ENCODE peak calls at places on chromosomes 7 and 10, in five cellular contexts. L, U, S, G and J are unnamed samples. For H3K4me1, the result is how much of the 10 kb centered on the place peaks cover.

GRCh38 chr7:151704284-151704968 is 172.5 kb downstream of the PRKAG2 start:
- DNase-seq in L (no peak), U (no peak), S (no peak), G (no peak), J (no peak)

GRCh38 chr7:15921576-15921975 is 235.1 kb upstream of the MEOX2 start:
- DNase-seq in L (no peak), U (no peak), S (no peak), G (peak), J (no peak)

GRCh38 chr7:157046681-157047080 is 36.2 kb upstream of the MNX1 start:
- DNase-seq in L (peak), U (no peak), S (no peak), G (peak), J (no peak)

GRCh38 chr7:143172354-143172753 is 10.9 kb upstream of the TAS2R39 start:
- DNase-seq in L (peak), U (no peak), S (no peak), G (no peak), J (no peak)

GRCh38 chr10:133131754-133132710 is 28.0 kb upstream of the KNDC1 start:
- DNase-seq in L (no peak), U (no peak), S (no peak), G (no peak), J (no peak)

GRCh38 chr10:71747808-71748523 is 25.4 kb downstream of the VSIR start:
- DNase-seq in L (no peak), U (no peak), S (no peak), G (no peak), J (peak)

GRCh38 chr10:34661580-34661979 is 153.5 kb downstream of the PARD3 start:
- DNase-seq in L (no peak), U (no peak), S (no peak), G (no peak), J (no peak)

GRCh38 chr10:132574783-132575319 is 37.3 kb downstream of the INPP5A start:
- DNase-seq in L (peak), U (no peak), S (no peak), G (peak), J (no peak)

GRCh38 chr10:6140965-6141295 is 52.1 kb downstream of the RBM17 start:
- DNase-seq in L (no peak), U (no peak), S (no peak), G (no peak), J (no peak)

GRCh38 chr7:16989883-16990413 is 108.2 kb upstream of the AGR3 start:
- DNase-seq in L (peak), U (peak), S (peak), G (peak), J (no peak)

GRCh38 chr10:625751-626711 is 63.4 kb downstream of the DIP2C start:
- DNase-seq in L (no peak), U (no peak), S (no peak), G (no peak), J (no peak)

GRCh38 chr10:47134166-47134565 is 165.8 kb upstream of the GDF10 start:
- DNase-seq in L (no peak), U (no peak), S (no peak), G (no peak), J (no peak)

GRCh38 chr7:122532406-122533269 is 166.3 kb downstream of the RNF133 start:
- DNase-seq in L (no peak), U (no peak), S (peak), G (no peak), J (no peak)

GRCh38 chr7:79332091-79332490 is 121.4 kb downstream of the MAGI2 start:
- DNase-seq in L (no peak), U (no peak), S (no peak), G (no peak), J (no peak)

DNA sequence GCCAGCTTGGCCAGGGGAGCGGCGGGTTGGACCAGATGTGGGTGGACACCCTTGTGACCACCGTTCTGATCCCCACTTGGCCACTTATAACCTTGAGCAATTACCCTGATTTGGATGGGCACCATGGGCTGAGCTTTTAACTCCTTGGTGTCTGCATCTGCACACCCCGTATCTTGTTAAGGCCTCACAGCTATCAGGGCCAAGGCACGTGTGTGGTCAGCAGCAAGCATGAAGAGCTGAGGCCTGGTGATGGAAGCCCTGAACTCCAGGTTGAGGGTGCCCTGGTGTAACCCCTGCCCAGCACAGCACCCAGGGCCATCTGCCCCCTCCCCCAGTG is 89.2 kb downstream of the ZMIZ1 start:
- DNase-seq in L (no peak), U (no peak), S (no peak), G (no peak), J (no peak)
- H3K4me1 ChIP-seq in L (half or more), U (half or more), S (half or more), G (half or more), J (under half)

GRCh38 chr7:48085433-48085791 is 3.7 kb upstream of the UPP1 start:
- DNase-seq in L (peak), U (no peak), S (no peak), G (no peak), J (no peak)
- H2AFZ ChIP-seq in L (no peak), U (no peak), S (peak), G (no peak), J (no peak)

GRCh38 chr10:22531008-22531407 is 183.4 kb downstream of the PIP4K2A start:
- DNase-seq in L (no peak), U (no peak), S (no peak), G (no peak), J (no peak)
- TF ChIP-seq EZH2 in L (no peak), U (no peak), S (no peak), G (no peak), J (no peak)

GRCh38 chr10:116418394-116418793 is 9.3 kb upstream of the PNLIPRP3 start:
- DNase-seq in L (no peak), U (no peak), S (no peak), G (no peak), J (no peak)

GRCh38 chr10:116421815-116422214 is 5.8 kb upstream of the PNLIPRP3 start:
- DNase-seq in L (no peak), U (no peak), S (no peak), G (no peak), J (no peak)

DNA sequence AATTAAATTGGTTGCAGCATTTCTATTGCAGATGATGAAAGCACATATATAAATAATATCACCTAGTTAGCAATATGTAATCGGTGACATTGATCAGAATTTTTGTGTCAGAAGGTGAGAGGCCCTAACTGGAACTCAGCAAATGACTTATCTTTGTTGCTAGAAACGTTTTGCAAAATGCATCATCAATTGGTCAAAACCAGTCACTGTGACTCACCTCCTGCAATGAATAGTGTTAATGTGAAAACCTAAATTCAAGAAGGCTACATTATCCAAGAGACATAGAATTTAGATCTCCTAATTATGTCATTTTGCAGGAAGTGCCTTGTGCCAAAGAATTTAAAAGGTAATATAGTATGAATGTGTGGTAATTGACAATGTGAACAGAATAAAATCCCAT is 9.8 kb upstream of the PNLIPRP3 start:
- DNase-seq in L (no peak), U (no peak), S (no peak), G (peak), J (no peak)
- H3K4me1 ChIP-seq in L (under half), U (under half), S (under half), G (under half), J (under half)

GRCh38 chr7:129090307-129090907 is 35.5 kb upstream of the TNPO3 start:
- DNase-seq in L (no peak), U (no peak), S (no peak), G (no peak), J (no peak)

GRCh38 chr7:129094501-129094900 is 39.6 kb upstream of the TNPO3 start:
- DNase-seq in L (no peak), U (no peak), S (no peak), G (no peak), J (no peak)

GRCh38 chr7:129093867-129094456 is 39.1 kb upstream of the TNPO3 start:
- DNase-seq in L (no peak), U (no peak), S (no peak), G (no peak), J (no peak)

GRCh38 chr7:129089521-129090212 is 34.8 kb upstream of the TNPO3 start:
- DNase-seq in L (no peak), U (no peak), S (no peak), G (no peak), J (no peak)

DNA sequence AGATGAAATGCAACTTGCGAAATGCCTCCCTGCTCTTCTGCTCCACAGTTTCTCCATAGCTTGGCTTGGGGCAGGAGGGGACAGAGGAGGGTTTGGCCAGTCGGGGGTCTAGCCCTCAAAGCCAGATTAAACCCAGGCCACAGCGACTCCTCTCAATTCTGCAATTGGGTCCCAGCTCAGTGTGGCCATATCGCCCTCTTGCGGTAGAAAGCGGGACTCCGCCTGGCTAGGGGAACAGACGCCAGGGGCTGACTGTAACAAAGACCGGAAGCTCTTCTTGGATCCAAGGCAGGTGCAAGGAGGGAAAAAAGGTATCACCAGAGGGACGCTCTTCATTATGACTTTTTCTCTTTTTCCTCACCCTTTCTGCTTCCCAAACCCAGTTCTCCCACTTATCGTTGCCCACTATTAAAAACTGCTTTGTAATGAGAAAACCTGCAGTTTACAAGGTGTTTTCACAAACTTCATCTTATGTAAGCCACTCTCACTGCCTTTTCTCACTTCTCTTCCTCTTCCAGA is 36.6 kb upstream of the TNPO3 start:
- DNase-seq in L (peak), U (peak), S (peak), G (peak), J (peak)
- H2AFZ ChIP-seq in L (peak), U (no peak), S (peak), G (no peak), J (peak)